ENCODE peak calls at places on chromosomes 12 and 14, in seven cellular contexts. Y is gastrocnemius medialis, C is retinal pigment epithelial cell, A is IMR-90, U is ovary, K is body of pancreas, M is transverse colon. E is an unnamed sample.
A peak's percentile ranks its signal among the peaks of the same experiment; 100 is the strongest.

GRCh38 chr12:55724940-55725309 is 3.9 kb downstream of the CD63 start:
- DNase-seq in C (no peak), Y (no peak), K (no peak), A (no peak), U (no peak), M (peak; percentile 8), E (no peak)

GRCh38 chr14:29858299-29858698 is 69.3 kb downstream of the PRKD1 start:
- DNase-seq in C (no peak), K (no peak), A (no peak), U (no peak), Y (no peak), M (no peak), E (no peak)

GRCh38 chr12:122834921-122835692 is at the start of gene HIP1R:
- DNase-seq in K (peak; percentile 45), U (no peak), M (peak; percentile 71), C (no peak), A (no peak), Y (no peak), E (no peak)

GRCh38 chr14:68939893-68940613 is 39.0 kb downstream of the ACTN1 start:
- DNase-seq in K (peak; percentile 90), C (peak; percentile 97), A (peak; percentile 97), M (peak; percentile 67), U (peak; percentile 33), Y (no peak), E (peak; percentile 98)

GRCh38 chr12:39931857-39932256 is 174.0 kb downstream of the SLC2A13 start:
- DNase-seq in Y (no peak), A (no peak), C (no peak), M (no peak), U (no peak), K (no peak), E (no peak)

GRCh38 chr12:105951732-105952131 is 187.0 kb downstream of the NUAK1 start:
- DNase-seq in C (no peak), U (no peak), A (no peak), M (no peak), K (no peak), Y (no peak), E (no peak)

GRCh38 chr14:22438742-22439141 is 150.3 kb downstream of the DAD1 start:
- DNase-seq in C (no peak), Y (no peak), U (no peak), K (no peak), M (no peak), A (no peak), E (no peak)

GRCh38 chr12:133058203-133059125 is 21.2 kb downstream of the ZNF84 start:
- DNase-seq in M (no peak), C (no peak), K (no peak), A (peak; percentile 2), Y (no peak), U (no peak), E (no peak)

GRCh38 chr12:56128669-56129209 is 672 bp downstream of the ESYT1 start:
- DNase-seq in C (no peak), U (no peak), Y (no peak), K (no peak), M (peak; percentile 36), A (no peak), E (no peak)

GRCh38 chr12:132665794-132666193 is 21.3 kb downstream of the POLE start:
- DNase-seq in Y (no peak), U (no peak), K (no peak), M (no peak), C (no peak), A (no peak), E (no peak)

GRCh38 chr12:14577344-14577743 is 9.7 kb upstream of the PLBD1 start:
- DNase-seq in U (no peak), C (no peak), A (no peak), M (no peak), K (no peak), Y (no peak), E (peak; percentile 62)

GRCh38 chr14:63192085-63192484 is 12.2 kb upstream of the RHOJ start:
- DNase-seq in M (no peak), Y (no peak), U (no peak), A (peak; percentile 23), K (no peak), C (no peak), E (no peak)

GRCh38 chr12:109706747-109707469 is 6.7 kb upstream of the FAM222A start:
- DNase-seq in K (peak; percentile 66), U (no peak), M (peak; percentile 41), A (no peak), C (no peak), Y (no peak), E (no peak)

GRCh38 chr12:68976304-68976915 is 43.4 kb upstream of the CPM start:
- DNase-seq in A (no peak), K (no peak), M (no peak), U (no peak), Y (no peak), C (no peak), E (no peak)

GRCh38 chr12:32661706-32662105 is 17.4 kb upstream of the DNM1L start:
- DNase-seq in K (no peak), C (no peak), M (no peak), A (no peak), U (no peak), Y (peak; percentile 83), E (no peak)

GRCh38 chr12:66398931-66399625 is 96.8 kb downstream of the HELB start:
- DNase-seq in K (no peak), U (no peak), C (no peak), A (peak; percentile 60), M (no peak), Y (no peak), E (peak; percentile 4)

GRCh38 chr12:109952873-109953272 is 43.3 kb downstream of the GIT2 start:
- DNase-seq in M (no peak), K (no peak), U (no peak), C (no peak), Y (peak; percentile 54), A (no peak), E (no peak)

GRCh38 chr12:89528434-89528833 is 2.6 kb upstream of the POC1B start:
- DNase-seq in A (no peak), C (no peak), M (no peak), K (no peak), Y (no peak), U (no peak), E (no peak)

GRCh38 chr12:19196959-19197630 is 67.6 kb downstream of the PLEKHA5 start:
- DNase-seq in M (no peak), C (no peak), Y (no peak), A (peak; percentile 32), U (no peak), K (no peak), E (no peak)

GRCh38 chr12:125070117-125070516 is 4.9 kb downstream of the AACS start:
- DNase-seq in U (no peak), C (no peak), A (no peak), K (no peak), M (no peak), Y (no peak), E (no peak)

GRCh38 chr14:30114051-30114450 is 186.4 kb upstream of the PRKD1 start:
- DNase-seq in Y (no peak), U (no peak), K (no peak), A (peak; percentile 14), M (no peak), C (no peak), E (no peak)

GRCh38 chr14:54310151-54310851 is 86.5 kb upstream of the CDKN3 start:
- DNase-seq in Y (no peak), U (no peak), C (no peak), M (no peak), A (no peak), K (no peak), E (no peak)

GRCh38 chr12:109109756-109110350 is 6.5 kb upstream of the ACACB start:
- DNase-seq in A (no peak), C (no peak), Y (no peak), K (no peak), U (no peak), M (no peak), E (no peak)

GRCh38 chr14:106605548-106606448 is 1079.4 kb downstream of the TMEM121 start:
- DNase-seq in Y (no peak), K (peak; percentile 32), U (no peak), A (no peak), M (peak; percentile 65), C (no peak), E (no peak)
- TF ChIP-seq CTCF in Y (no peak), K (peak; percentile 15), U (no peak), A (no peak), M (peak; percentile 45), C (no peak), E (no peak)

GRCh38 chr14:60977848-60978247 is 3.0 kb downstream of the TRMT5 start:
- DNase-seq in A (no peak), C (no peak), K (no peak), Y (no peak), M (no peak), U (no peak), E (no peak)
- H3K4me3 ChIP-seq in A (no peak overlapping the region), C (no peak overlapping the region), K (no peak overlapping the region), Y (no peak overlapping the region), M (no peak overlapping the region), U (no peak overlapping the region), E (no peak overlapping the region)

DNA sequence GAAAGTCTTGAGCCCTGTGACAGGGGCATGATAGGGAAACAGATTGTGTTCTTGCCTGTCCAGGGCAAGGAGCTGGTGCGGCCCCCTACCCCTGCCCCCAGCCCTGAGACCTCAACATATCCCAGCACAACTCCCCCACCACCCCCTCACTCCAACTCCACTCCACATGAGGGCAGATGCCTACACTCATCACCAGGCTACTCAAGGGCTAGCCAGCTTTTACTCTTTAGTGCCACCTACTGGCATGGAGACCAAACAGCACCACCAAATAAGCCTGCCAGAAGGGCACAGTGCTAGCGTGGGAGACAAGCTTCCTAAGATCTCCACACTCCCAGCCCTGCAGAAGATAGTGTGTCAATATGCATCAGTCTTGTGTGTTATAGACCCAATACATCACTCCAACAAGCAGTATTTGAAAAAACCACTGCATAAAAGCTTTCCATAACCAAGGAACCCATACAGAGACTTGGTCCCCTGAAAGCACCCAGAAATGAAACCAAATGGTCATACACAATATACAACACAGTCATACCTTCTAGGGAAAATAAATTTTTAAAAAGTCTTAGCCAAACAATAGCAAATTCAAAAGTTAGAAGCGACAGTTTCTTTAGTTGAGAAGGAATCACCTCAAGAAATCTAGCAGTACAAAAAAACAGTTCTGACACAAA is 154.4 kb downstream of the KCNK10 start:
- DNase-seq in Y (no peak), A (peak; percentile 16), U (no peak), K (peak; percentile 58), C (no peak), M (peak; percentile 51), E (no peak)
- TF ChIP-seq CTCF in Y (peak; percentile 29), A (peak; percentile 54), U (no peak), K (peak; percentile 74), C (peak; percentile 80), M (peak; percentile 74), E (peak; percentile 52)

DNA sequence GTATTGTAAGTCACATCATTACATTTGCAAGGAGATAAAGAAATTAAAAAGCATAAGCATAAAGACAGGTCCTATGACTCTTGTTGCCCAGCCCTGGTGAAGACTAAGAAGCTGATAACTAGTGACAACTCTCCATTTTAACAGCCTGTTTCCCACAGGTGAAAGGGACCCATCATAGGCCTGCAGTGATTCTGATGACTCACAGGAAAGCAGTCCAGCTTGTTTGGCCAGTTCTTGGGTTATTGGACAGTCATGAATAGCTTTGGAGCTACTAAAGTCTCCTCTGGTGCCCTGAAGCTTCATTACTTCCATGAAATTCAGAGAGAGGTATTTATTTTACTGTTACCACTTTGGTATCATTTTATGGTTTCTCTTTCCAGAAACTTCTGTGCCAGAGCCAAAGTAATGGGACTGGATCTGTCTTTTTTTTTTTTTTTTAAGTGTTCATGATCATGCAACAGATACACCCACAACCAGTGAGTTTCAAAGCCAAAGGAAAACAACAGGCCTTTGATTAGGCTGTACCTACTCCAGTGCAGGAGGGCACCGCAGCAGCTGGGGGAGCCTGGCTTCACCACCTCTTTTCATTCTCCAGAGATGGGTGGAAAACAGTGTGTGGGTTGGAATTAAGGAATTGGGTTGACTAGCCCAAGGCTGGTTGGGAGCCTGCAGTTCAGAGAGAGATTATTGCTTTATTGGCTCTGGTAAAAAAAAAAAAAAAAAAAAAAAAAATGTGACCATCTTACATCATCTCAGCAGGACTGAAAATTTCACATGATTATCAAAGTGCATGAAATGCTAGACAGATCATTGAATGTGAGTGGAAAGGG is 55.3 kb upstream of the DYRK2 start:
- DNase-seq in K (peak; percentile 83), U (no peak), A (peak; percentile 8), Y (no peak), C (no peak), M (peak; percentile 88), E (peak; percentile 43)
- H3K4me3 ChIP-seq in K (no peak overlapping the region), U (no peak overlapping the region), A (no peak overlapping the region), Y (no peak overlapping the region), C (no peak overlapping the region), M (no peak overlapping the region), E (no peak overlapping the region)

E was measured in astrocyte.